ENCODE peak calls at places on chromosome 4, in four cellular contexts. C, X, W and H are unnamed samples.

GRCh38 chr4:38306482-38307071 is 346.4 kb downstream of the PTTG2 start:
- DNase-seq in C (no peak), X (no peak), W (no peak), H (no peak)

GRCh38 chr4:176539785-176540175 is 220.0 kb downstream of the SPCS3 start:
- DNase-seq in C (no peak), X (no peak), W (no peak), H (no peak)

GRCh38 chr4:6109842-6110560 is 90.3 kb downstream of the JAKMIP1 start:
- DNase-seq in C (no peak), X (no peak), W (no peak), H (no peak)

GRCh38 chr4:120769227-120769626 is 153.3 kb downstream of the PRDM5 start:
- DNase-seq in C (no peak), X (no peak), W (no peak), H (no peak)

GRCh38 chr4:155796031-155796430 is 37.2 kb downstream of the GUCY1B1 start:
- DNase-seq in C (no peak), X (no peak), W (no peak), H (no peak)

GRCh38 chr4:148026022-148026421 is 294.1 kb downstream of the ARHGAP10 start:
- DNase-seq in C (no peak), X (no peak), W (no peak), H (no peak)

GRCh38 chr4:168839758-168840385 is 170.2 kb downstream of the CBR4 start:
- DNase-seq in C (no peak), X (no peak), W (no peak), H (no peak)

GRCh38 chr4:121217385-121217784 is 53.3 kb upstream of the TNIP3 start:
- DNase-seq in C (peak), X (no peak), W (no peak), H (no peak)

GRCh38 chr4:150411527-150411926 is 170.4 kb upstream of the MAB21L2 start:
- DNase-seq in C (no peak), X (no peak), W (no peak), H (no peak)

GRCh38 chr4:139740121-139740520 is 74.5 kb downstream of the MGST2 start:
- DNase-seq in C (no peak), X (peak), W (no peak), H (no peak)

GRCh38 chr4:42149004-42149403 is 3.5 kb downstream of the BEND4 start:
- DNase-seq in C (no peak), X (no peak), W (no peak), H (no peak)

GRCh38 chr4:8772499-8773123 is 99.0 kb downstream of the HMX1 start:
- DNase-seq in C (no peak), X (no peak), W (no peak), H (no peak)

GRCh38 chr4:146243141-146243882 is 29.0 kb downstream of the REELD1 start:
- DNase-seq in C (no peak), X (peak), W (no peak), H (no peak)

GRCh38 chr4:8615921-8616787 is 23.6 kb downstream of the CPZ start:
- DNase-seq in C (no peak), X (peak), W (no peak), H (no peak)

GRCh38 chr4:25767877-25768475 is 94.8 kb downstream of the SEL1L3 start:
- DNase-seq in C (peak), X (peak), W (peak), H (peak)

GRCh38 chr4:98606879-98607278 is 51.5 kb downstream of the TSPAN5 start:
- DNase-seq in C (no peak), X (no peak), W (no peak), H (no peak)

GRCh38 chr4:110527156-110527555 is 51.2 kb downstream of the ENPEP start:
- DNase-seq in C (no peak), X (no peak), W (no peak), H (no peak)

GRCh38 chr4:165788686-165789463 is 84.2 kb upstream of the TLL1 start:
- DNase-seq in C (no peak), X (no peak), W (no peak), H (no peak)

GRCh38 chr4:1055721-1056590 is 44.5 kb downstream of the FGFRL1 start:
- DNase-seq in C (no peak), X (no peak), W (no peak), H (peak)

GRCh38 chr4:23368081-23368697 is 521.7 kb downstream of the PPARGC1A start:
- DNase-seq in C (no peak), X (no peak), W (no peak), H (peak)

GRCh38 chr4:37641886-37642849 is 44.0 kb downstream of the RELL1 start:
- DNase-seq in C (no peak), X (no peak), W (no peak), H (no peak)

GRCh38 chr4:109389367-109390118 is 44.1 kb upstream of the SEC24B start:
- DNase-seq in C (no peak), X (no peak), W (no peak), H (no peak)

GRCh38 chr4:167238226-167238625 is 3.9 kb upstream of the SPOCK3 start:
- DNase-seq in C (no peak), X (no peak), W (no peak), H (no peak)

GRCh38 chr4:152323221-152323620 is 212.7 kb downstream of the FBXW7 start:
- DNase-seq in C (no peak), X (no peak), W (no peak), H (no peak)

GRCh38 chr4:85929926-85930325 is 429.9 kb downstream of the MAPK10 start:
- DNase-seq in C (no peak), X (no peak), W (no peak), H (peak)

GRCh38 chr4:152535236-152535902 is 523 bp downstream of the FBXW7 start:
- DNase-seq in C (no peak), X (no peak), W (no peak), H (no peak)

GRCh38 chr4:8391972-8392371 is 48.6 kb downstream of the ACOX3 start:
- DNase-seq in C (peak), X (peak), W (peak), H (peak)

GRCh38 chr4:162727232-162727631 is 439.5 kb downstream of the NAF1 start:
- DNase-seq in C (no peak), X (no peak), W (no peak), H (no peak)

GRCh38 chr4:23885943-23886590 is 3.8 kb downstream of the PPARGC1A start:
- DNase-seq in C (no peak), X (no peak), W (no peak), H (no peak)

GRCh38 chr4:165464813-165465381 is 86.1 kb downstream of the CPE start:
- DNase-seq in C (no peak), X (no peak), W (no peak), H (peak)